ENCODE peak calls at places on chromosomes 12 and 14, in six cellular contexts. D is fibroblast of lung; P is uterus; K is tibial nerve; I is A549; T is CD8-positive, alpha-beta T cell. W is an unnamed sample.

GRCh38 chr14:84017533-84017932 is 1512.4 kb upstream of the FLRT2 start:
- DNase-seq in P (no peak), D (no peak), K (no peak), I (no peak), T (no peak), W (no peak)

GRCh38 chr12:31923063-31923412 is 36.2 kb upstream of the RESF1 start:
- DNase-seq in K (no peak), T (no peak), I (no peak), D (no peak), P (no peak), W (no peak)

GRCh38 chr12:91918431-91918830 is 227.2 kb downstream of the BTG1 start:
- DNase-seq in D (no peak), T (no peak), I (no peak), K (no peak), P (no peak), W (no peak)

GRCh38 chr12:114408415-114408814 is 2.5 kb upstream of the TBX5 start:
- DNase-seq in K (no peak), T (no peak), P (no peak), D (no peak), I (no peak), W (no peak)

GRCh38 chr14:79363291-79363690 is 848.0 kb downstream of the DIO2 start:
- DNase-seq in K (no peak), D (no peak), T (no peak), P (no peak), I (no peak), W (no peak)

GRCh38 chr14:91352696-91353692 is 64.6 kb downstream of the CCDC88C start:
- DNase-seq in D (no peak), K (no peak), T (no peak), I (no peak), P (no peak), W (no peak)

GRCh38 chr14:100761481-100761880 is 34.8 kb downstream of the DLK1 start:
- DNase-seq in I (no peak), K (no peak), P (no peak), T (no peak), D (peak; percentile 89), W (peak; percentile 91)

GRCh38 chr12:41936333-41936732 is 208.3 kb downstream of the GXYLT1 start:
- DNase-seq in P (no peak), I (no peak), D (no peak), T (no peak), K (no peak), W (no peak)

GRCh38 chr12:46268617-46269428 is at the start of gene SLC38A1:
- DNase-seq in D (peak; percentile 80), P (peak; percentile 79), K (peak; percentile 62), T (peak; percentile 89), I (peak; percentile 88), W (peak; percentile 92)

GRCh38 chr14:90060965-90061848 is 587 bp upstream of the KCNK13 start:
- DNase-seq in P (no peak), I (no peak), T (no peak), D (no peak), K (no peak), W (no peak)

GRCh38 chr12:7731499-7731898 is 15.7 kb downstream of the CLEC4C start:
- DNase-seq in K (no peak), D (no peak), P (no peak), T (no peak), I (no peak), W (no peak)

GRCh38 chr14:23299558-23299957 is 3.1 kb downstream of the PPP1R3E start:
- DNase-seq in T (no peak), P (no peak), D (peak; percentile 80), K (no peak), I (peak; percentile 35), W (peak; percentile 81)

GRCh38 chr12:132310181-132311040 is 19.0 kb downstream of the GALNT9 start:
- DNase-seq in T (no peak), P (no peak), D (no peak), K (no peak), I (no peak), W (no peak)

GRCh38 chr14:93331375-93332031 is 1.3 kb downstream of the BTBD7 start:
- DNase-seq in T (no peak), P (peak; percentile 48), K (no peak), D (no peak), I (no peak), W (no peak)

GRCh38 chr14:91405241-91405721 is 12.3 kb downstream of the CCDC88C start:
- DNase-seq in I (no peak), P (no peak), D (no peak), K (no peak), T (peak; percentile 76), W (no peak)

GRCh38 chr12:45446013-45446412 is 230.1 kb downstream of the ANO6 start:
- DNase-seq in T (no peak), P (no peak), D (no peak), K (no peak), I (no peak), W (no peak)

GRCh38 chr12:104439137-104439536 is 17.6 kb upstream of the CHST11 start:
- DNase-seq in D (no peak), K (no peak), I (no peak), T (no peak), P (no peak), W (no peak)

GRCh38 chr12:109496306-109496705 is 18.9 kb downstream of the UBE3B start:
- DNase-seq in P (no peak), T (no peak), I (no peak), D (no peak), K (no peak), W (no peak)

GRCh38 chr12:131121705-131122405 is 168.1 kb downstream of the ADGRD1 start:
- DNase-seq in K (no peak), P (no peak), T (no peak), D (no peak), I (no peak), W (no peak)

GRCh38 chr12:85804663-85805062 is 31.5 kb downstream of the RASSF9 start:
- DNase-seq in I (no peak), D (no peak), T (no peak), P (no peak), K (no peak), W (peak; percentile 57)

GRCh38 chr12:2239376-2240010 is 186.7 kb downstream of the CACNA1C start:
- DNase-seq in D (peak; percentile 65), P (no peak), K (no peak), T (no peak), I (no peak), W (no peak)

GRCh38 chr14:23544511-23545447 is 6.8 kb downstream of the ZFHX2 start:
- DNase-seq in I (no peak), T (no peak), P (no peak), D (no peak), K (no peak), W (peak; percentile 11)

GRCh38 chr14:61475316-61475715 is 153.9 kb downstream of the PRKCH start:
- DNase-seq in K (no peak), P (no peak), T (no peak), D (peak; percentile 90), I (peak; percentile 53), W (peak; percentile 82)

GRCh38 chr12:72139411-72139810 is 132.8 kb upstream of the TRHDE start:
- DNase-seq in T (no peak), K (no peak), P (no peak), D (no peak), I (no peak), W (no peak)

DNA sequence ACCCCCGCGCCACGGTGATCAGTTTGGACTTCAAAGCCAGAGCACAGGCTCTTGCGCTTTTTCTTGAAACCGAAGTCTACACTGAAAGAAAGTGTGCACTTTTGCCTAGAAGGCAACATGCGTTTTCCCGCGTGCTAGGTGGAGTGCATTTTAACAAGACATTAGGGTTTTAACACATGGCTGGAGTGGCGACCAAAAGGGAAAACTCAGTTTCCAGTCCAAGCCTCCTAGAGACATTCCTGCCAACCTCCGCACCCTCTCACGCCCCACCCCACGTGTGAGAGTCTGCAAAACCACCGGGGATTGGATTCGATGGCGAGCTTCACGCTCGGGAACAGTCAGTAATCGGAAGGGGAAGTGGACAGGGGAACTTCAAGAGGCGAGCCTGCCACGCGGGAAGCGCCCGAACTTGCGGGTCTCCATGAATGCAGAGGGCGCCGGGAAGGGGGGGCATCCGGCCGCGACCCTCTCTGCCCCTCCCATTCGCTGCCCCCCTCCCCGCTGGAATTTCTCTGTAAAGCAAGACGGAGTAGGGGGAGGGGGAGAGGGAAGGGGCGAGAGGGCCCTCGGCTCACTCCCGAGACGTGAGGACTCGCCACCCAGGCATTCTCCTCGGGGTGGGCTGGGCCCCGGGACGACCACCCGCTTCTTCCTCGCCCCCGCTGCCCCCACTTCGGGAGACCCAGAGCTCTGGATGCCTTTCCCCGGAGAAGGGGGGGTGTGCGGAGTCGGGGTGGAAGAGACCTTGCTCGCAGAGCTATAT is 2.7 kb upstream of the CCND2 start:
- DNase-seq in I (no peak), K (peak; percentile 56), D (peak; percentile 37), T (peak; percentile 46), P (peak; percentile 61), W (peak; percentile 72)
- H3K4me3 ChIP-seq in I (peak overlapping the region; percentile 30), K (peak overlapping the region; percentile 82), D (peak overlapping the region; percentile 63), T (peak overlapping the region; percentile 91), P (peak overlapping the region; percentile 47), W (peak overlapping the region; percentile 97)

DNA sequence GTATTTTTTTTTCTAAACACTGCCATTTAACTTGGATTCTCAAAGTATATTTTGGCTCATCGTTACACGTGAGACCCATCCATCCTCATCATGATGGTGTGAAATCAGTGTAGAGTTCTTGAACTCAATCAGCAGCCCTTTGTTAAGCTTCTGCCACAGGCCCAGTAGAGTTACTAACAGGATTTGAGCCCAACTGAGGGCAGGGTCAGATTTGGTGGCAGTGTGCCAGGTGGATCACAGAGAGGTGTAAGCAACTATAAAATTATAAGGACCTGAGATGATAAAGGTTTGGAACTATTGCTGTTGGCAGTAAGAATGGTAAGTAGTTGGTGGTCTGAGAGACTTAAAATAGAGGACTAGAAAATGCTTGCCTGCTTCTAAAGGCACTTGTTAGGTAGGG is 72.8 kb downstream of the RASSF8 start:
- DNase-seq in D (no peak), I (no peak), K (no peak), T (no peak), P (no peak), W (no peak)
- TF ChIP-seq CTCF in D (no peak), I (no peak), K (no peak), T (no peak), P (no peak), W (no peak)

GRCh38 chr14:53964249-53964648 is 7.6 kb upstream of the BMP4 start:
- DNase-seq in P (no peak), T (no peak), I (no peak), D (no peak), K (no peak), W (no peak)
- H3K4me3 ChIP-seq in P (no peak overlapping the region), T (no peak overlapping the region), I (no peak overlapping the region), D (no peak overlapping the region), K (no peak overlapping the region), W (no peak overlapping the region)

DNA sequence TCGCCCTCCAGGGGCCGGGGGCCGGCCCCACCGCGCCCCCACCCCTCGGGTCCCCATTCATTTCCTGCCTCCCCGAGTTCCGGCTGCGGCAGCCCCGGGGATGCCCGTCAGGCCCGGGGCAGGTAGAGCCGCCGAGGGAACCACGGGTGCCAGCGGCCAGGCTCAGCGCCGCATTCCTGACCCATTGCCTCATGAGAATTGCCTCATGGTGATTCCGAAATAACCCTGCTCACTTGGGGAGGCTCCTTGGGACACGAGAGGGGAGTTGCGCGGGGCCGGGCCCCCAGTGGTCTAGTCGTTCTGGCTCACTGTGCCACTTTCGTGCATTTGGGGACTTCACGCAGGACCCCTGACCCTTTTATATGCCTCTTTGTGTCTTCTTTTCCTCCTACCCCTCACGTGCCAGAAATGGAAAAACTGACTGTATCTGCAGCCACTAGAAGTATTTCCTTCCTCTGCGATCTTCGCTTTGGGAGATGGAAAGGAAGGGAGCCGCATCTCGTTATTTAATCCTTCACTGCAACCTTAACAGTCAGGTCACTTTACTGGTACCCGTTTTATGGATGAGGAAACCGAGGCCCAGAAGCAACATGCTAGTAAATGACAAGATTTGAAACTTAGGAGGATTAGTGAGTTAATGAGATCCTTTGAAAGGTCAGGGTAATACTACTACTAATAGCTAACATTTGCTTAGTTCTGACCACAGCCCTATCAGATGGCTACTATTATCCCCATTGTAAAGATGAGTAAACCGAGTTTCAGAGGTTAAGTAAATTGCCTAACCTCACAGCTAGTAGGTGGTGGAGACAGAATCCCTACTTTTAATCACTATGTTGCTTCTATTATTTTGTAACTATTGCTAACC is 754 bp downstream of the PTPN11 start:
- DNase-seq in D (peak; percentile 83), P (peak; percentile 77), K (peak; percentile 53), I (peak; percentile 58), T (no peak), W (peak; percentile 92)
- TF ChIP-seq CTCF in D (no peak), P (no peak), K (no peak), I (peak; percentile 42), T (no peak), W (no peak)

W was measured in epithelial cell of esophagus.